ENCODE peak calls at places on chromosomes 5 and 9, in five cellular contexts. One of them, this sample, is unnamed.

GRCh38 chr9:37692622-37693221 is 42.0 kb downstream of the FRMPD1 start:
- DNase-seq in WERI-Rb-1: peak; percentile 86
- DNase-seq in HCT116: no peak
- DNase-seq in heart right ventricle: no peak
- DNase-seq in body of pancreas: peak; percentile 85
- DNase-seq in this sample: no peak

GRCh38 chr5:101260857-101261256 is 357.8 kb upstream of the ST8SIA4 start:
- DNase-seq in heart right ventricle: no peak
- DNase-seq in HCT116: no peak
- DNase-seq in body of pancreas: no peak
- DNase-seq in WERI-Rb-1: no peak
- DNase-seq in this sample: no peak

GRCh38 chr5:138597660-138598400 is 22.6 kb upstream of the HSPA9 start:
- DNase-seq in heart right ventricle: no peak
- DNase-seq in body of pancreas: no peak
- DNase-seq in WERI-Rb-1: no peak
- DNase-seq in HCT116: no peak
- DNase-seq in this sample: no peak

GRCh38 chr9:136004712-136005111 is 43.5 kb upstream of the UBAC1 start:
- DNase-seq in HCT116: no peak
- DNase-seq in body of pancreas: no peak
- DNase-seq in WERI-Rb-1: no peak
- DNase-seq in heart right ventricle: no peak
- DNase-seq in this sample: no peak

GRCh38 chr9:113026200-113026599 is 14.2 kb upstream of the ZNF883 start:
- DNase-seq in WERI-Rb-1: no peak
- DNase-seq in HCT116: no peak
- DNase-seq in heart right ventricle: no peak
- DNase-seq in body of pancreas: no peak
- DNase-seq in this sample: no peak

GRCh38 chr5:173572431-173573125 is 43.9 kb downstream of the BOD1 start:
- DNase-seq in body of pancreas: no peak
- DNase-seq in WERI-Rb-1: no peak
- DNase-seq in heart right ventricle: no peak
- DNase-seq in HCT116: no peak
- DNase-seq in this sample: no peak

GRCh38 chr5:95449460-95449859 is 58.3 kb downstream of the FAM81B start:
- DNase-seq in WERI-Rb-1: no peak
- DNase-seq in body of pancreas: no peak
- DNase-seq in HCT116: no peak
- DNase-seq in heart right ventricle: no peak
- DNase-seq in this sample: no peak

GRCh38 chr9:103798620-103799019 is 295.5 kb upstream of the SMC2 start:
- DNase-seq in WERI-Rb-1: no peak
- DNase-seq in HCT116: no peak
- DNase-seq in heart right ventricle: no peak
- DNase-seq in body of pancreas: no peak
- DNase-seq in this sample: no peak

GRCh38 chr5:1757511-1757910 is 42.1 kb downstream of the MRPL36 start:
- DNase-seq in WERI-Rb-1: no peak
- DNase-seq in HCT116: no peak
- DNase-seq in heart right ventricle: no peak
- DNase-seq in body of pancreas: no peak
- DNase-seq in this sample: no peak

GRCh38 chr9:36818965-36819870 is 214.8 kb downstream of the PAX5 start:
- DNase-seq in WERI-Rb-1: peak; percentile 89
- DNase-seq in heart right ventricle: no peak
- DNase-seq in HCT116: no peak
- DNase-seq in body of pancreas: no peak
- DNase-seq in this sample: no peak

GRCh38 chr9:95406114-95406513 is 88.6 kb upstream of the FANCC start:
- DNase-seq in heart right ventricle: no peak
- DNase-seq in WERI-Rb-1: no peak
- DNase-seq in body of pancreas: no peak
- DNase-seq in HCT116: no peak
- DNase-seq in this sample: no peak

GRCh38 chr5:172407241-172407691 is 47.1 kb downstream of the SH3PXD2B start:
- DNase-seq in heart right ventricle: no peak
- DNase-seq in WERI-Rb-1: no peak
- DNase-seq in HCT116: no peak
- DNase-seq in body of pancreas: no peak
- DNase-seq in this sample: no peak

GRCh38 chr5:7850533-7851239 is at the start of gene CFAP90:
- DNase-seq in HCT116: no peak
- DNase-seq in WERI-Rb-1: peak; percentile 94
- DNase-seq in heart right ventricle: peak; percentile 34
- DNase-seq in body of pancreas: peak; percentile 75
- DNase-seq in this sample: no peak

GRCh38 chr9:83583151-83584014 is 39.6 kb upstream of the IDNK start:
- DNase-seq in body of pancreas: peak; percentile 56
- DNase-seq in heart right ventricle: peak; percentile 67
- DNase-seq in HCT116: peak; percentile 48
- DNase-seq in WERI-Rb-1: peak; percentile 57
- DNase-seq in this sample: peak; percentile 6

GRCh38 chr5:79853676-79854418 is 137.2 kb downstream of the MTX3 start:
- DNase-seq in body of pancreas: no peak
- DNase-seq in WERI-Rb-1: no peak
- DNase-seq in heart right ventricle: no peak
- DNase-seq in HCT116: peak; percentile 48
- DNase-seq in this sample: no peak

GRCh38 chr5:178279723-178280438 is 47.3 kb upstream of the PHYKPL start:
- DNase-seq in heart right ventricle: peak; percentile 89
- DNase-seq in HCT116: peak; percentile 49
- DNase-seq in WERI-Rb-1: peak; percentile 75
- DNase-seq in body of pancreas: peak; percentile 87
- DNase-seq in this sample: peak; percentile 26
- H3K27me3 ChIP-seq in heart right ventricle: peaks cover 15% of the 10 kb centered on the region
- H3K27me3 ChIP-seq in HCT116: no peaks in the 10 kb centered on the region
- H3K27me3 ChIP-seq in WERI-Rb-1: no peaks in the 10 kb centered on the region
- H3K27me3 ChIP-seq in body of pancreas: no peaks in the 10 kb centered on the region
- H3K27me3 ChIP-seq in this sample: no peaks in the 10 kb centered on the region

DNA sequence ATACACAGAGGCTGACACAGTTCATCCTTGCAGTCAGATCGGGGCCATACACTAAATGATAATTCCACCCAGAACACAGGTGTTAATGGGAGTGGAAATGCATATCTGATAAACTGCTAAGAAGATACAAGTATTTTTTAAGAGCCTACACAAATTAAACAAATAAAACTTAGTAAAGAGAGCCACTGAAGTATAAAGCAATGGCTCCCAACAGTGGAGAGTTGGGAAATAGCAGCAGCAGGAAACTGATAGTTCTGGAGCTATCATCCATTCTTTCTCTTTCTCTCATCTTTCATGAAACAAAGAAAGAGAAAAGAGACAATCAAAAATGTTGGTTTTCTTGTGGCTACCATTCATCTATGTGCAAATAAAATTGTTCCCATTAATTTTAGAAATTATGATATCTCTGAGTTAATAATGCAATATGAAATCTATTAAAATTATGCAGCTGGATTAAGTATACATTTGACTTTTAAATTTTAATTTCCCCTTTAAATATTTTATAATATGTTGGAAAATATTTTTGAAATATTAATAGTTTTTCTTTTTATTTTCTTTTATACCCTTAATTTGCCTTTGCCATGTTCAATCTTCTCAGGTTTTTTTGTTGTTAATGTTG is 120.8 kb downstream of the EMB start:
- DNase-seq in body of pancreas: no peak
- DNase-seq in heart right ventricle: no peak
- DNase-seq in WERI-Rb-1: no peak
- DNase-seq in HCT116: peak; percentile 6
- DNase-seq in this sample: no peak
- TF ChIP-seq CTCF in body of pancreas: no peak
- TF ChIP-seq CTCF in heart right ventricle: no peak
- TF ChIP-seq CTCF in WERI-Rb-1: peak; percentile 19
- TF ChIP-seq CTCF in HCT116: peak; percentile 60
- TF ChIP-seq CTCF in this sample: no peak

GRCh38 chr9:21974542-21975409 is 19.4 kb downstream of the CDKN2A start:
- DNase-seq in heart right ventricle: no peak
- DNase-seq in body of pancreas: peak; percentile 39
- DNase-seq in WERI-Rb-1: peak; percentile 77
- DNase-seq in HCT116: peak; percentile 29
- DNase-seq in this sample: no peak
- H3K27me3 ChIP-seq in heart right ventricle: peaks cover 100% of the 10 kb centered on the region
- H3K27me3 ChIP-seq in body of pancreas: peaks cover 63% of the 10 kb centered on the region
- H3K27me3 ChIP-seq in WERI-Rb-1: no peaks in the 10 kb centered on the region
- H3K27me3 ChIP-seq in HCT116: no peaks in the 10 kb centered on the region
- H3K27me3 ChIP-seq in this sample: peaks cover 67% of the 10 kb centered on the region

GRCh38 chr5:120358949-120359348 is 105.2 kb upstream of the PRR16 start:
- DNase-seq in HCT116: no peak
- DNase-seq in WERI-Rb-1: no peak
- DNase-seq in body of pancreas: no peak
- DNase-seq in heart right ventricle: no peak
- DNase-seq in this sample: no peak
- TF ChIP-seq CTCF in HCT116: no peak
- TF ChIP-seq CTCF in WERI-Rb-1: no peak
- TF ChIP-seq CTCF in body of pancreas: no peak
- TF ChIP-seq CTCF in heart right ventricle: no peak
- TF ChIP-seq CTCF in this sample: no peak

DNA sequence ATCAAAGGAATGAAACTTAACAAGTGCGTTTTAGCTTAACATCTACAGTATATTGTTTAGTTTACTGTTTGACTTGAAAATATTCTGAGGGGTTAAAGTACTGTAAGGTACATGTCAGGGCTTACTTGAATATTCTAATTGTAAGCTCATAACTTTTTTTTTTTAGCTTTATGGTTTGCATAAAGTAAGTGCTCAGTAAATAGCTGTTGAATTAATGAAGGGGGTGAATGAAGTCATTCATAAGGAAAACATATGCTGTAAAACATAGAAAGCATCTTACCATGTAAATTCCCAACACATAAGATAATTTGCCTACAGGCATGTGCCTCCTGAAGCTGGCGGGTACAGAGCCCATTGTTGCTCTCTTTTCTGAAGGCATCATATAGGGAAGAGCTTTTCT is 3.0 kb downstream of the PIP5K1B start:
- DNase-seq in body of pancreas: no peak
- DNase-seq in heart right ventricle: no peak
- DNase-seq in HCT116: no peak
- DNase-seq in WERI-Rb-1: no peak
- DNase-seq in this sample: no peak
- H3K27me3 ChIP-seq in body of pancreas: no peaks in the 10 kb centered on the region
- H3K27me3 ChIP-seq in heart right ventricle: peaks cover 20% of the 10 kb centered on the region
- H3K27me3 ChIP-seq in HCT116: peaks cover 45% of the 10 kb centered on the region
- H3K27me3 ChIP-seq in WERI-Rb-1: peaks cover 65% of the 10 kb centered on the region
- H3K27me3 ChIP-seq in this sample: peaks cover 37% of the 10 kb centered on the region

GRCh38 chr9:116658265-116658664 is 28.8 kb upstream of the TRIM32 start:
- DNase-seq in heart right ventricle: no peak
- DNase-seq in HCT116: no peak
- DNase-seq in body of pancreas: no peak
- DNase-seq in WERI-Rb-1: no peak
- DNase-seq in this sample: no peak

GRCh38 chr9:116663588-116663987 is 23.5 kb upstream of the TRIM32 start:
- DNase-seq in HCT116: no peak
- DNase-seq in body of pancreas: no peak
- DNase-seq in WERI-Rb-1: no peak
- DNase-seq in heart right ventricle: no peak
- DNase-seq in this sample: no peak

GRCh38 chr9:116662633-116663032 is 24.5 kb upstream of the TRIM32 start:
- DNase-seq in heart right ventricle: no peak
- DNase-seq in WERI-Rb-1: no peak
- DNase-seq in body of pancreas: no peak
- DNase-seq in HCT116: no peak
- DNase-seq in this sample: no peak

GRCh38 chr9:116656977-116657376 is 30.1 kb upstream of the TRIM32 start:
- DNase-seq in body of pancreas: no peak
- DNase-seq in heart right ventricle: no peak
- DNase-seq in WERI-Rb-1: no peak
- DNase-seq in HCT116: no peak
- DNase-seq in this sample: no peak

DNA sequence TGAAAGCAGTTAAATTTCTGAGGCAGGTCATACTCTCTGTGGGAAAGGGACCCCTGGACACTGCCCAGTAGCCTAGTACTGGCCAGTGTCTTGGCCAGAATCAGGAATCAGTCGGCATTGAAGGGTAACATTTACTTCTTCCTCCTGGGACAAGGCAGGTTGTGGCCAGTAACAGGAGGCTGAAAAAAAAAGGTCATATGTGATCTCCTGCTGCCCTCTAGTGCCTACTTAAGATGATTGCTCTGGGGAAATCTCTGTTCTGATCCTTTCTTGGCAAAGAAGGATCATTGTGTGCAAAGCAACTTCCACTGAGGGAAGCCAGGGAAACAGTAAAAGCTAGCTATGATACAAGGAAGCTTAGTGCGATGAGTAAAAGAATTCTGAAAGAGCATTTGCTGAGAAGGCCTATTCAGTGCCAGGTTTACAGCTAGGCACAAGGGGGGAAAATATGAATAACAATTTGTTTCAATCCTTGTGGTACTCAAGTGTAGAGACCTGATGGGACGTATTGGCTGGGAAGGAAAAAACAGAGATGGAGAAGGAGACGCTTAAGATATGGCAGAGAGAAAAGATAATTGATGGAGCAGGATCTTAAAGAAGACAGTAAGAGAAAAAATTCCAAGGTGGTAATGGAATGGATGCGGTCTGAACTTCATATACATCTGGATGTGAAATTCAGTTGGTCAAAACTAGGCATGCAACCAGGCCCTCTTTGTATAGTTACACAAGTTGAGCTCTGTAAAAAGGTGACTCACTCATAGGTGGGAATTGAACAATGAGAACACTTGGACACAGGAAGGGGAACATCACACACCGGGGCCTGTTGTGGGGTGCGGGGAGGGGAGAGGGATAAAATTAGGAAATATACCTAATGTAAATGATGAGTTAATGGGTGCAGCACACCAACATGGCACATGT is 25.8 kb upstream of the TRIM32 start:
- DNase-seq in heart right ventricle: no peak
- DNase-seq in HCT116: peak; percentile 59
- DNase-seq in body of pancreas: peak; percentile 51
- DNase-seq in WERI-Rb-1: peak; percentile 34
- DNase-seq in this sample: peak; percentile 74
- TF ChIP-seq CTCF in heart right ventricle: peak; percentile 76
- TF ChIP-seq CTCF in HCT116: peak; percentile 69
- TF ChIP-seq CTCF in body of pancreas: peak; percentile 86
- TF ChIP-seq CTCF in WERI-Rb-1: peak; percentile 78
- TF ChIP-seq CTCF in this sample: peak; percentile 82

DNA sequence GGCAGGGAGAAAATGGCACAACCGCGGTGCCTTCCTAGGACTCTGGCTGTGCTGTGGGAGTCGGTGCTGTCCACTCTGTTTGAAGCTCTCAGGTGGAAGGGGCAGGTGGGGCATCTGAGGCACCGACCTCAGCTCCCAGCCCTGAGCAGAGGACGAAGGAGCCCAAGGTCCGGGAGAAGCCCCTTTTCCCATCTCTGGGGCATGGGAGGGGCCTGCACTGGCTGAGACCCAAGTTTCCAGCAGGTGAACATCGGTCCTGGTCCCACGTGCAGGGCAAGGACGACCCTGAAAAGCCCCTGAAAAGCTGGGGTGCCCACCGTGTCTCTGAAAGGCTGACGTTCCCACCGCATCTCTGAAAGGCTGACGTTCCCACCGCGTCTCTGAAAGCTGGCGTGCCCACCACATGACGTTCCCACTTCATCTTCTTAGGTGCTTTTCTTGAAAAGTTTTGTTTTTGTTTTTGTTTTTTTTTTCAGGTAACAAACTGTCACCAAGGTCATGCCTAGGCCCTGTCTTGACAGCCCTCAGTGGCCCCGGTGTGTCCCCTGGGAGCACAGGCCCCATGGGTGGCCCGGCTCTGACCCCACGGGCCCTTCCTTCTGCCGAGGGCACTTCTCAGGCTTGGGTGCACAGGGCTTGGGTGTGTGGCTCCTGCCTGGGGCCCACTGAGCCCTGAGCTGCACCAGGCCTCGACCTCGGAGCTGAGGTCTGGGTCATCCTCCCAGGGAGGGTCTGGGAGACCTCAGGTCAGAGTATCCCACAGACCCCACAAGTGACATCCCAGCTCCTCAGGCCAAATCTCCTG is 17.8 kb upstream of the SLC9A3 start:
- DNase-seq in body of pancreas: no peak
- DNase-seq in WERI-Rb-1: no peak
- DNase-seq in heart right ventricle: no peak
- DNase-seq in HCT116: no peak
- DNase-seq in this sample: no peak
- H3K27me3 ChIP-seq in body of pancreas: peaks cover 5% of the 10 kb centered on the region
- H3K27me3 ChIP-seq in WERI-Rb-1: no peaks in the 10 kb centered on the region
- H3K27me3 ChIP-seq in heart right ventricle: peaks cover 67% of the 10 kb centered on the region
- H3K27me3 ChIP-seq in HCT116: no peaks in the 10 kb centered on the region
- H3K27me3 ChIP-seq in this sample: peaks cover 29% of the 10 kb centered on the region

This sample was measured in AG04450.